ENCODE peak calls at places on chromosomes 11 and 22, in six cellular contexts. J, K, S, C, E and F are unnamed samples.

GRCh38 chr11:120039031-120039430 is 98.9 kb downstream of the TRIM29 start:
- DNase-seq in S (no peak), J (peak), C (no peak), K (no peak), E (no peak), F (no peak)

GRCh38 chr22:45090364-45090960 is 73.3 kb upstream of the NUP50 start:
- DNase-seq in K (peak), S (no peak), E (no peak), J (no peak), C (no peak), F (no peak)

GRCh38 chr11:68150029-68150428 is 28.8 kb upstream of the CHKA start:
- DNase-seq in S (no peak), K (peak), E (no peak), J (no peak), C (no peak), F (no peak)

GRCh38 chr11:79437274-79437980 is 3.4 kb downstream of the TENM4 start:
- DNase-seq in C (peak), E (peak), J (peak), S (peak), K (peak), F (no peak)

GRCh38 chr11:48172818-48173609 is 43.6 kb upstream of the OR4B1 start:
- DNase-seq in C (peak), K (peak), E (peak), J (no peak), S (peak), F (no peak)

GRCh38 chr22:39349506-39349966 is 255 bp upstream of the SYNGR1 start:
- DNase-seq in S (peak), J (no peak), E (peak), C (peak), K (peak), F (no peak)

GRCh38 chr11:70861534-70861933 is 390.8 kb downstream of the SHANK2 start:
- DNase-seq in S (no peak), K (no peak), E (no peak), J (no peak), C (no peak), F (no peak)

GRCh38 chr11:75591371-75591770 is 29.3 kb downstream of the SERPINH1 start:
- DNase-seq in C (no peak), J (no peak), E (no peak), K (no peak), S (peak), F (no peak)

GRCh38 chr22:19307872-19308271 is 16.4 kb upstream of the CLTCL1 start:
- DNase-seq in C (no peak), S (no peak), E (no peak), K (no peak), J (no peak), F (no peak)

GRCh38 chr11:73645972-73646631 is at the start of gene PLEKHB1:
- DNase-seq in K (peak), S (no peak), E (no peak), J (no peak), C (no peak), F (no peak)

GRCh38 chr11:72705442-72706365 is 31.5 kb upstream of the PDE2A start:
- DNase-seq in J (no peak), C (no peak), E (no peak), K (no peak), S (no peak), F (no peak)

GRCh38 chr11:128521697-128522062 is 65.7 kb downstream of the ETS1 start:
- DNase-seq in J (no peak), K (no peak), S (no peak), E (peak), C (peak), F (no peak)

GRCh38 chr11:28822596-28822995 is 714.4 kb downstream of the METTL15 start:
- DNase-seq in C (no peak), S (no peak), E (no peak), J (no peak), K (no peak), F (no peak)

GRCh38 chr11:26698224-26698623 is 23.6 kb downstream of the SLC5A12 start:
- DNase-seq in S (no peak), E (no peak), K (no peak), J (no peak), C (no peak), F (no peak)

GRCh38 chr11:7882860-7883259 is 48.2 kb downstream of the OR10A6 start:
- DNase-seq in K (no peak), E (no peak), S (no peak), C (no peak), J (no peak), F (no peak)

GRCh38 chr11:34284166-34284565 is 73.6 kb downstream of the ABTB2 start:
- DNase-seq in J (no peak), E (no peak), K (no peak), S (no peak), C (no peak), F (no peak)

GRCh38 chr11:10310301-10310841 is 5.5 kb downstream of the ADM start:
- DNase-seq in J (no peak), K (peak), S (no peak), E (no peak), C (peak), F (no peak)

GRCh38 chr11:113578164-113578455 is 102.9 kb upstream of the DRD2 start:
- DNase-seq in K (no peak), E (no peak), S (no peak), J (no peak), C (no peak), F (no peak)

GRCh38 chr22:23061471-23062280 is 8.6 kb upstream of the GNAZ start:
- DNase-seq in J (peak), E (no peak), S (no peak), C (peak), K (no peak), F (no peak)

GRCh38 chr11:108887436-108888238 is 222.8 kb downstream of the DDX10 start:
- DNase-seq in K (peak), S (no peak), J (no peak), C (no peak), E (no peak), F (no peak)

GRCh38 chr11:76604081-76604601 is 66.4 kb downstream of the LRRC32 start:
- DNase-seq in J (no peak), C (no peak), S (peak), E (no peak), K (no peak), F (no peak)

GRCh38 chr22:29308791-29309262 is 2.4 kb downstream of the GAS2L1 start:
- DNase-seq in E (no peak), J (peak), S (no peak), K (peak), C (peak), F (no peak)

GRCh38 chr11:40602866-40603578 is 856.4 kb downstream of the LRRC4C start:
- DNase-seq in S (no peak), C (no peak), J (no peak), K (no peak), E (no peak), F (no peak)